ENCODE peak calls at places on chromosomes 1 and 21, in four cellular contexts. Q is IMR-90, R is ascending aorta, M is PC-3. L is an unnamed sample.
A peak's percentile ranks its signal among the peaks of the same experiment; 100 is the strongest.

GRCh38 chr1:52848423-52848822 is 5.9 kb downstream of the ZYG11A start:
- DNase-seq in M (no peak), Q (no peak), R (no peak), L (no peak)

GRCh38 chr1:236181059-236181458 is 38.7 kb downstream of the GPR137B start:
- DNase-seq in M (peak; percentile 58), Q (peak; percentile 33), R (no peak), L (no peak)

GRCh38 chr1:29786195-29786594 is 549.9 kb downstream of the PTPRU start:
- DNase-seq in R (no peak), Q (no peak), M (no peak), L (no peak)

GRCh38 chr1:111778541-111779051 is 22.9 kb downstream of the DDX20 start:
- DNase-seq in Q (no peak), R (no peak), M (no peak), L (no peak)

GRCh38 chr1:59497616-59498015 is 200.7 kb downstream of the FGGY start:
- DNase-seq in M (no peak), Q (no peak), R (no peak), L (no peak)

GRCh38 chr1:155504207-155504606 is 58.4 kb downstream of the ASH1L start:
- DNase-seq in M (peak; percentile 63), R (no peak), Q (peak; percentile 42), L (no peak)

GRCh38 chr1:39398278-39399010 is 93.0 kb upstream of the BMP8A start:
- DNase-seq in Q (peak; percentile 98), M (peak; percentile 96), R (peak; percentile 93), L (peak; percentile 30)

GRCh38 chr1:175373786-175374623 is 181.4 kb upstream of the KIAA0040 start:
- DNase-seq in R (no peak), Q (no peak), M (peak; percentile 40), L (no peak)

GRCh38 chr21:44836666-44837471 is 19.0 kb upstream of the SUMO3 start:
- DNase-seq in R (no peak), M (peak; percentile 35), Q (no peak), L (no peak)

GRCh38 chr1:108502138-108502537 is 52.0 kb downstream of the NBPF6 start:
- DNase-seq in M (no peak), Q (no peak), R (no peak), L (no peak)

GRCh38 chr1:219812491-219813221 is 115.7 kb downstream of the SLC30A10 start:
- DNase-seq in M (peak; percentile 98), R (no peak), Q (peak; percentile 71), L (no peak)

GRCh38 chr1:38512789-38513188 is 346.8 kb downstream of the RRAGC start:
- DNase-seq in M (no peak), R (no peak), Q (no peak), L (no peak)

GRCh38 chr1:33649759-33650158 is 177.3 kb downstream of the ZSCAN20 start:
- DNase-seq in R (no peak), Q (no peak), M (no peak), L (no peak)

GRCh38 chr1:44558883-44559282 is 115.4 kb downstream of the TMEM53 start:
- DNase-seq in M (no peak), Q (no peak), R (no peak), L (no peak)

GRCh38 chr1:38785285-38786039 is 74.1 kb downstream of the RRAGC start:
- DNase-seq in Q (no peak), R (no peak), M (no peak), L (no peak)

GRCh38 chr1:36207339-36207738 is 16.9 kb upstream of the THRAP3 start:
- DNase-seq in Q (peak; percentile 34), M (peak; percentile 32), R (peak; percentile 91), L (no peak)

GRCh38 chr1:111270781-111271463 is 19.7 kb upstream of the CHIA start:
- DNase-seq in M (no peak), R (no peak), Q (no peak), L (no peak)

GRCh38 chr1:173062156-173062938 is 11.6 kb upstream of the TNFSF18 start:
- DNase-seq in Q (peak; percentile 80), M (peak; percentile 100), R (no peak), L (no peak)

GRCh38 chr1:218823291-218823900 is 350.3 kb upstream of the LYPLAL1 start:
- DNase-seq in Q (peak; percentile 94), M (peak; percentile 48), R (no peak), L (no peak)

GRCh38 chr1:92571578-92571977 is 84.9 kb upstream of the GFI1 start:
- DNase-seq in Q (no peak), M (no peak), R (no peak), L (no peak)

GRCh38 chr21:37407719-37408455 is 41.3 kb downstream of the DYRK1A start:
- DNase-seq in R (no peak), Q (peak; percentile 63), M (no peak), L (peak; percentile 35)

GRCh38 chr1:13583964-13584791 is 546 bp downstream of the PDPN start:
- DNase-seq in Q (no peak), M (no peak), R (no peak), L (no peak)

GRCh38 chr1:68116643-68117235 is 66.3 kb upstream of the DIRAS3 start:
- DNase-seq in R (peak; percentile 71), M (peak; percentile 71), Q (peak; percentile 61), L (peak; percentile 8)

GRCh38 chr21:41578083-41578482 is 70.1 kb upstream of the TMPRSS2 start:
- DNase-seq in R (no peak), Q (no peak), M (no peak), L (no peak)
- H3K4me3 ChIP-seq in R (no peak overlapping the region), Q (no peak overlapping the region), M (no peak overlapping the region), L (no peak overlapping the region)

GRCh38 chr1:6500446-6501406 is 9.3 kb upstream of the PLEKHG5 start:
- DNase-seq in Q (no peak), R (peak; percentile 78), M (no peak), L (no peak)

GRCh38 chr1:6497867-6498575 is 6.6 kb upstream of the PLEKHG5 start:
- DNase-seq in Q (no peak), R (no peak), M (no peak), L (no peak)

GRCh38 chr1:6498576-6499111 is 7.2 kb upstream of the PLEKHG5 start:
- DNase-seq in Q (no peak), R (no peak), M (no peak), L (no peak)

GRCh38 chr1:6497215-6497866 is 5.9 kb upstream of the PLEKHG5 start:
- DNase-seq in M (peak; percentile 77), Q (no peak), R (peak; percentile 75), L (no peak)

DNA sequence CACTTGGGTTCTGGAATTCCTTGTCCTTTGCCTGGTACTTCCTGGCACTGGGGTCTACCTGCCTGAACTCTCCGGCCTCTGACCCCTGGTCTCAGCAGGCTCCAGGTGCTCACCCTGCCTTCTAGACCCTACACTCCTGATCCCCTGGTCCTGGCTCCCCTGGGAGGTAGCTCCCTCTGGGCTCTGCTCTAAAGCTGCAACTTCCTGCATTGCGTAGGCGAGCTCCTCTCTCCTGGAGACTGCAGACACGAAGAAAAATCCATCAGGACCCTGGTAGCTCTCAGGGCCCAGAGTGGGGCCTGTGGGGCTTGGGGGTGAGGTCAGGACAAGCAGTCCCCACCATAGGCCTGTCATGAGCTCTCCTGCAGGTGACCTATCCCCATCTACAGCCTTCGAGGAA is 7.9 kb upstream of the PLEKHG5 start:
- DNase-seq in R (no peak), M (no peak), Q (no peak), L (no peak)
- H3K4me3 ChIP-seq in R (no peak overlapping the region), M (no peak overlapping the region), Q (no peak overlapping the region), L (no peak overlapping the region)

GRCh38 chr1:21338568-21339401 is 48.5 kb upstream of the ECE1 start:
- DNase-seq in M (peak; percentile 87), Q (peak; percentile 93), R (peak; percentile 81), L (no peak)
- H3K4me3 ChIP-seq in M (no peak overlapping the region), Q (no peak overlapping the region), R (no peak overlapping the region), L (no peak overlapping the region)

GRCh38 chr1:1420654-1421134 is 382 bp downstream of the ANKRD65 start:
- DNase-seq in M (no peak), R (no peak), Q (no peak), L (no peak)

GRCh38 chr1:1419812-1420653 is 1.0 kb downstream of the ANKRD65 start:
- DNase-seq in M (no peak), Q (no peak), R (no peak), L (no peak)

GRCh38 chr1:1418464-1419362 is 2.4 kb downstream of the ANKRD65 start:
- DNase-seq in M (no peak), R (no peak), Q (no peak), L (no peak)

GRCh38 chr1:1421147-1421906 is at the start of gene ANKRD65:
- DNase-seq in Q (no peak), R (no peak), M (no peak), L (no peak)

GRCh38 chr1:1419363-1419811 is 1.7 kb downstream of the ANKRD65 start:
- DNase-seq in R (no peak), Q (no peak), M (no peak), L (no peak)
- H3K4me3 ChIP-seq in R (peak overlapping the region; percentile 47), Q (no peak overlapping the region), M (no peak overlapping the region), L (no peak overlapping the region)

DNA sequence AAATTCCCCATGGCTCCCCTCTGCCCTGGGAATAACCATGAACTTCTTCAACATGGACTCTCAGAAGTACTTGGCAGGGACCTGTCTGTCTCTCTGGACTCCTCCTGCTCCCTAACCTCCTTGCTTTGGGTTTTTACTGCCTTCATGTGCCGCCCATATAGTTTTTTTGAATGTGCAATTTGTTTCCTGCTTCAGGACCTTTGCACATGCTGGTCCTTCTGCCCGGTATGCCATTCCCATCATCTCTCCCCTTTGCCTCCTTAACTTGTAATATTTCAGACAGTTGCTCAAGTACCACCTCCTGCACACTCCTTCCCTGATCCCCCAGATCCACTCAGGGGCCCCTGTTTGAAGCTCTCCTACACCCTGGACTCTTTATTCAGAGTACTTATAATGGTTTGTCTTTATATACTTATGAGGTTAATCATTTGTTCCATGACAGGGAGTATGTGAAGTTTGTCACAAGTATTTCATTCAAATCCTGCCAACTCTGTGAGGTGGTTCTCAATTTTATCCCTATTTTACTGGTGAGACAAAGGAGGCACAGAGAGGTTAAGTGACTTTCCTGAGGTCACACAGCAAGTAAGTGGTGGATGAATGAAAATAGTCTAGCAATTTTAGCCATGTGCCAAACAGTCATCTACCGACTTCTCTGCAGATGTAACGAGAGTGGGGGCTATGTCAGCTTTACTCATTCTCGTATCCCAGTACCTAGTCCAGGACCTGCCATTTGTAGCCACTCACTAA is 180.7 kb downstream of the TRABD2B start:
- DNase-seq in R (no peak), Q (no peak), M (no peak), L (no peak)
- H3K4me3 ChIP-seq in R (no peak overlapping the region), Q (no peak overlapping the region), M (no peak overlapping the region), L (no peak overlapping the region)

DNA sequence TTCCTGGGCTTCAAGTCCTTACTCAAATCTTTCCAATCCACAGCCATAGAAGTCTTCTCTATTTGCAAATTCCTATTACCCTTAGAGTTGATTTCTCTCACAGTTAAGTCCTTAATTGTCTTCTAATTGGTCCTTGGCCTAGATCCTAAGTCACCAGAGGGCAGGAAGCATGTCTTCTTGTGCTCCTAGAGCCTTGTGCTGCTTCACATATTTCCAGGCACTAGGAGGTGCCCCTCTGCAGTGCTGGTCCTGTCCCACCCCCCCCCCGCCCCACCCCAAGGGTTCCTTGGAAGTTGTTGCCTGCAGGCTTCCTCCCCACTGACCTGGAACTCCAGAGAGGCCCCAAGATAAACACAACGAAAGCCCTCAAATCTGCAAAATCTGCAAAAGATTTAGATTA is 28.1 kb upstream of the TARBP1 start:
- DNase-seq in R (no peak), Q (no peak), M (no peak), L (no peak)
- H3K4me3 ChIP-seq in R (no peak overlapping the region), Q (no peak overlapping the region), M (no peak overlapping the region), L (no peak overlapping the region)

DNA sequence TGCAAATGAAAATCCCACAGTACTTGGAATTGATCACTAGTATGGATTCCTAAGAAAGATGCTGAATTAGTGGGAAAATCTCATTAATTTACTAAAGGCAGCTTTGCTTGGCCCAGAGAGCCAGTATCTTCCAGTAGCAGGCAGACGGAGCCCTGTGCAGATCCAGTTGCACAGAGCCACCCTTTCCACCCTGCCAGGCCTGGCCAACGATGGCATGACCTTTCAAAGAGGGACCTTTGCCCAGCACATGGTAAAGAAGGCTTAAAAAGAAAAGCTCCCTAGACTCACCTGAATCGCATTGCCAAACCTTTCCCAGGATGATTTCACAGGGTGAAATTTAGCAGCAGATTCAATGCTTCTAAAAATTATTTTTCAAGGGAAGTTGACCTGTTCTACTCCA is 170.5 kb upstream of the CAMK1G start:
- DNase-seq in Q (no peak), M (no peak), R (peak; percentile 13), L (no peak)
- H3K4me3 ChIP-seq in Q (no peak overlapping the region), M (no peak overlapping the region), R (no peak overlapping the region), L (no peak overlapping the region)